ENCODE peak calls at places on chromosomes 1 and 21, in five cellular contexts. U, E, S, O and F are unnamed samples.

GRCh38 chr1:219302697-219303096 is 129.0 kb downstream of the LYPLAL1 start:
- DNase-seq in U (no peak), E (no peak), S (no peak), O (no peak), F (no peak)

GRCh38 chr1:65255088-65256050 is 54.0 kb upstream of the DNAJC6 start:
- DNase-seq in U (no peak), E (no peak), S (peak; percentile 32), O (no peak), F (no peak)

GRCh38 chr1:157367870-157368269 is 184.4 kb downstream of the FCRL5 start:
- DNase-seq in U (no peak), E (no peak), S (no peak), O (no peak), F (no peak)

GRCh38 chr21:38852708-38853107 is 47.0 kb downstream of the ETS2 start:
- DNase-seq in U (no peak), E (no peak), S (no peak), O (no peak), F (no peak)

GRCh38 chr1:903721-904270 is 19.9 kb upstream of the SAMD11 start:
- DNase-seq in U (no peak), E (peak; percentile 20), S (no peak), O (no peak), F (no peak)

GRCh38 chr1:218705391-218705790 is 360.3 kb downstream of the TGFB2 start:
- DNase-seq in U (no peak), E (no peak), S (peak; percentile 56), O (no peak), F (no peak)

GRCh38 chr1:227315500-227316346 is 2.6 kb downstream of the CDC42BPA start:
- DNase-seq in U (peak; percentile 68), E (peak; percentile 17), S (peak; percentile 40), O (no peak), F (peak; percentile 47)

GRCh38 chr1:92877792-92878191 is 46.0 kb downstream of the RPL5 start:
- DNase-seq in U (peak; percentile 7), E (no peak), S (no peak), O (no peak), F (no peak)

GRCh38 chr1:229091721-229092136 is 179.2 kb upstream of the RAB4A start:
- DNase-seq in U (no peak), E (no peak), S (no peak), O (no peak), F (no peak)

GRCh38 chr21:31667141-31667540 is 7.6 kb downstream of the SOD1 start:
- DNase-seq in U (no peak), E (no peak), S (no peak), O (no peak), F (no peak)

GRCh38 chr1:204267191-204267601 is 53.4 kb upstream of the GOLT1A start:
- DNase-seq in U (no peak), E (no peak), S (no peak), O (no peak), F (no peak)

GRCh38 chr21:46219591-46220239 is 8.9 kb downstream of the LSS start:
- DNase-seq in U (no peak), E (peak; percentile 10), S (no peak), O (no peak), F (no peak)